ENCODE peak calls at places on chromosomes 2 and 18, in six cellular contexts. U is AG04450; Z is CD8-positive, alpha-beta memory T cell; E is CD4-positive, alpha-beta memory T cell; V is AG09309; K is right cardiac atrium. B is an unnamed sample.

GRCh38 chr18:79515944-79516351 is 120.2 kb downstream of the NFATC1 start:
- DNase-seq in U (no peak), Z (no peak), E (no peak), V (no peak), K (no peak), B (peak)

GRCh38 chr2:222318026-222318711 is 19.4 kb upstream of the PAX3 start:
- DNase-seq in U (peak), Z (peak), E (peak), V (peak), K (no peak), B (peak)

GRCh38 chr18:77110936-77111335 is 21.6 kb downstream of the MBP start:
- DNase-seq in U (no peak), Z (no peak), E (no peak), V (no peak), K (no peak), B (no peak)

GRCh38 chr2:84314901-84315330 is 144.2 kb downstream of the SUCLG1 start:
- DNase-seq in U (peak), Z (peak), E (peak), V (peak), K (peak), B (peak)

GRCh38 chr2:32937602-32938450 is 8.9 kb upstream of the LTBP1 start:
- DNase-seq in U (no peak), Z (no peak), E (no peak), V (no peak), K (no peak), B (no peak)

GRCh38 chr18:35343488-35343935 is 708 bp downstream of the ZNF24 start:
- DNase-seq in U (no peak), Z (no peak), E (no peak), V (no peak), K (no peak), B (no peak)

GRCh38 chr2:217409939-217410820 is 550.3 kb upstream of the TNP1 start:
- DNase-seq in U (no peak), Z (no peak), E (no peak), V (no peak), K (no peak), B (peak)

GRCh38 chr18:63237911-63238710 is 81.5 kb downstream of the BCL2 start:
- DNase-seq in U (peak), Z (no peak), E (no peak), V (peak), K (peak), B (peak)

GRCh38 chr2:69104281-69104680 is 91.3 kb downstream of the ANTXR1 start:
- DNase-seq in U (no peak), Z (no peak), E (no peak), V (no peak), K (no peak), B (peak)

GRCh38 chr2:237664151-237664550 is 36.8 kb downstream of the LRRFIP1 start:
- DNase-seq in U (no peak), Z (no peak), E (no peak), V (no peak), K (no peak), B (no peak)

GRCh38 chr2:144595686-144596073 is 75.8 kb upstream of the ZEB2 start:
- DNase-seq in U (no peak), Z (no peak), E (no peak), V (no peak), K (no peak), B (no peak)

GRCh38 chr2:162022290-162022945 is 51.6 kb downstream of the DPP4 start:
- DNase-seq in U (no peak), Z (no peak), E (no peak), V (no peak), K (no peak), B (no peak)

GRCh38 chr2:195498839-195499490 is 158.1 kb upstream of the SLC39A10 start:
- DNase-seq in U (no peak), Z (no peak), E (no peak), V (no peak), K (no peak), B (no peak)

GRCh38 chr18:6842081-6842480 is 112.6 kb downstream of the ARHGAP28 start:
- DNase-seq in U (no peak), Z (no peak), E (no peak), V (no peak), K (no peak), B (no peak)

GRCh38 chr2:28366496-28367282 is 26.0 kb upstream of the FOSL2 start:
- DNase-seq in U (no peak), Z (peak), E (peak), V (no peak), K (no peak), B (no peak)

GRCh38 chr18:12336887-12337286 is 28.8 kb downstream of the TUBB6 start:
- DNase-seq in U (no peak), Z (no peak), E (no peak), V (no peak), K (no peak), B (no peak)

GRCh38 chr2:136932700-136933099 is 167.4 kb downstream of the THSD7B start:
- DNase-seq in U (no peak), Z (no peak), E (no peak), V (no peak), K (no peak), B (peak)

GRCh38 chr2:233320470-233320869 is 12.9 kb downstream of the SAG start:
- DNase-seq in U (no peak), Z (no peak), E (no peak), V (no peak), K (no peak), B (no peak)

GRCh38 chr18:58222439-58223125 is 178.6 kb downstream of the NEDD4L start:
- DNase-seq in U (no peak), Z (no peak), E (no peak), V (no peak), K (no peak), B (no peak)

GRCh38 chr2:30336978-30337841 is 105.9 kb downstream of the LBH start:
- DNase-seq in U (no peak), Z (peak), E (peak), V (no peak), K (no peak), B (no peak)

GRCh38 chr2:33242845-33243244 is 233.6 kb upstream of the RASGRP3 start:
- DNase-seq in U (peak), Z (no peak), E (no peak), V (peak), K (no peak), B (no peak)

GRCh38 chr2:88451647-88452150 is 794 bp downstream of the FOXI3 start:
- DNase-seq in U (no peak), Z (peak), E (peak), V (no peak), K (no peak), B (peak)
- H3K4me3 ChIP-seq in U (no peak), Z (no peak), E (peak), V (no peak), K (peak), B (peak)

GRCh38 chr2:173077506-173078177 is 2.0 kb downstream of the MAP3K20 start:
- DNase-seq in U (no peak), Z (no peak), E (no peak), V (no peak), K (no peak), B (no peak)
- H3K4me3 ChIP-seq in U (peak), Z (no peak), E (no peak), V (no peak), K (peak), B (no peak)

DNA sequence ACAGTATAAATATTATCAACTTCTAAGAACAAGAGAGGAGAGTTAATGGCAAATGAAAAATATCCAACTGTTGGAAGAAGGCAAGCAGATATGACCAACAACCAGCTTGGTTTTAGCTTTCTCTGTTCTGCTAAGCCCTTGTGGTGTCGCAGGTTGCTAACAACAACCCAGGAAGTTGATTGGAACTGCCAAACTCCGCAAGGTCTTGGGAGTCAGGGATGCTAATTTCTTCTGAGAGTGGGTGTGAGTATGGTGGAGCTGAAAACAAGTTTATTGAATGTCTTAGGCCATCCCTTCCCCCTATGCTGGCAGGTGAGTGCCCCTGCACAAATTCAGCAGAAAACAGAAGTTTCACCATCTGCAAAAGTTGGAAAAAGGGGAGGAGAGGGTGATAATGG is 17.5 kb downstream of the BZW1 start:
- DNase-seq in U (no peak), Z (no peak), E (no peak), V (no peak), K (no peak), B (no peak)
- H3K4me3 ChIP-seq in U (no peak), Z (no peak), E (no peak), V (no peak), K (no peak), B (no peak)

DNA sequence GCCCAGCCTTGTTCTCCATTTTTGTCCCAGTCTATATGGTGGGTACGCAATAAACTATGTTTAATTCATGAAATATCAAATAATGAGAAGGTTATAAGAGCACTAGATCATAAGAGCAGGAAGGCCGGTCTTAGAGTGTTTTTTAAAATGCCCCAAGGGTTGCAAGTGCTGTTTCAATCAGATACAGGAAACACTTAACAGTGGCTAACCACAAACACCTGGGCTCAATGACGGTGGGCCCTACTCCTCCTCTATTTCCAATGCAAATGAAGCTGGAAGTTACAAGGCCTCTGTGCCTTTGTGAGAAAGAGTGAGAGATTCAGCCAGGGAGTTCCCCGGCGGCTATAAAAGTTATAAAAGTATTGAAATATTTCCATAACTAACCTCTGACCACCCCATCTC is 18.9 kb upstream of the WDR33 start:
- DNase-seq in U (no peak), Z (peak), E (peak), V (no peak), K (no peak), B (no peak)
- H3K4me3 ChIP-seq in U (no peak), Z (no peak), E (no peak), V (no peak), K (no peak), B (no peak)

GRCh38 chr2:236176951-236177350 is 8.8 kb upstream of the GBX2 start:
- DNase-seq in U (no peak), Z (no peak), E (no peak), V (no peak), K (no peak), B (no peak)

GRCh38 chr2:236178921-236179652 is 10.9 kb upstream of the GBX2 start:
- DNase-seq in U (no peak), Z (no peak), E (no peak), V (no peak), K (no peak), B (no peak)

GRCh38 chr2:236176417-236176816 is 8.2 kb upstream of the GBX2 start:
- DNase-seq in U (no peak), Z (no peak), E (no peak), V (no peak), K (no peak), B (peak)

GRCh38 chr2:236177967-236178909 is 10.1 kb upstream of the GBX2 start:
- DNase-seq in U (no peak), Z (no peak), E (no peak), V (no peak), K (peak), B (peak)

DNA sequence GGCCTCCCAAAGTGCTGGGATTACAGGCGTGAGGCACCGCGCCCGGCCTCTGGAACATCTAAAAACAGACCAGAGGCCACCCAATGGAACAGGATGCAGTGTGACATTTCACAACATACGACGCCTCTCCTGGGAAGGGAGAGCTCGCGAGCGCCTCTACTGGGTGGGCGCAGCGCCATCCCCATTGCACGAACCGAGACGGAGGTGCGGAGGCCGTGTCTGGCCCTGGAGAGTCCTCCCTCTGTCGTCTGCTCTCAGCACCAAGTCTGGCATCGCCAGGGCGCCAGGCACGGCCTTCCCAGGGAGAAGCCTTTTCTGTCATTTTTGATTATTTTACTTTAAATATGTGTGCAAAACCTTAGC is 9.4 kb upstream of the GBX2 start:
- DNase-seq in U (no peak), Z (no peak), E (no peak), V (no peak), K (peak), B (peak)
- H3K4me3 ChIP-seq in U (no peak), Z (no peak), E (no peak), V (no peak), K (no peak), B (peak)

DNA sequence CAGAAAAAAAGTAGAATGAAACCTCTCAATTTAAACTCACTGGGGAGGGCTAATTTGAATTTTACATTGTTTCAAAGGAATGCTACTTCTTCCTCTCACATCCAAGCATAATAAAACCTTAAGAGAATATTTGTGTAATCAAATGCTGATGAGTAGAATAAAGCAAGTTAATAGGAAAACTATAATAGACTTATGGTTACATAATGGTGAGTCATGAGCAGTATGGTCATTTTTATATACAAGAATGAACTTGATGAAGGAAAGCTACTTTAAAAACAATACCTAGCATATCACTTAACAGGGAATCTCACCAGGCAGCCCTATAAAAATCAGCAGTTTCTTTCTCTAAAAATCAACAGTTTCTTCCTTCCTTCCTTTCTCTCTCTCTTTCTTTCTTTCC is 80.3 kb downstream of the VSNL1 start:
- DNase-seq in U (no peak), Z (no peak), E (no peak), V (peak), K (no peak), B (no peak)
- H3K4me3 ChIP-seq in U (no peak), Z (no peak), E (no peak), V (no peak), K (no peak), B (no peak)

GRCh38 chr18:813405-814071 is 1.5 kb upstream of the YES1 start:
- DNase-seq in U (no peak), Z (no peak), E (no peak), V (no peak), K (no peak), B (no peak)
- H3K4me3 ChIP-seq in U (no peak), Z (peak), E (peak), V (no peak), K (peak), B (peak)

DNA sequence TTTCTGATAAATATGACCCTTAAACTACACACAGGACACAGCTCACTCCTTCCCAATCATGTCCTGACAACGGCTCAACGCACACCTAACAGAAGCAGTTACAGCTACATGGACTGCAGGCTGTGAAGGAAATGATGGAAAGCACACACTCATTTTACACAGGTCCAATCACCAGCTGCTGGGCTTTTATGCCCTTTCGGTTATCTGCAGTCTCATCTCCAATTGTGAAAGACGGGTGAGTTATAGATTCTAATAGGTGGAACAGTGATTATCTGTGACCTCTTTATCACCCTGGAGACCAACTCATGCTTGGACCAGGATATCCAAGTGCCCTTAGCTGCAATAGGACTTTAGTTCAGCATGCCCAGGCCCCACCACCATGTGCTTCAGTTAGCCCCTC is 110.4 kb upstream of the CREB1 start:
- DNase-seq in U (no peak), Z (no peak), E (no peak), V (no peak), K (no peak), B (no peak)
- H3K4me3 ChIP-seq in U (no peak), Z (no peak), E (no peak), V (no peak), K (no peak), B (no peak)

B was measured in testis.